ENCODE peak calls at places on chromosomes 4 and X, in five cellular contexts. One of them, this sample, is unnamed.

GRCh38 chr4:124111922-124112321 is 600.6 kb downstream of the ANKRD50 start:
- DNase-seq in right lobe of liver: no peak
- DNase-seq in HFF-Myc: peak; percentile 71
- DNase-seq in gastrocnemius medialis: no peak
- DNase-seq in astrocyte of the spinal cord: peak; percentile 89
- DNase-seq in this sample: no peak

GRCh38 chr4:123345132-123345923 is 51.3 kb upstream of the SPRY1 start:
- DNase-seq in gastrocnemius medialis: no peak
- DNase-seq in astrocyte of the spinal cord: no peak
- DNase-seq in HFF-Myc: no peak
- DNase-seq in right lobe of liver: no peak
- DNase-seq in this sample: no peak

GRCh38 chrX:103275947-103276567 is 493 bp downstream of the TCEAL5 start:
- DNase-seq in gastrocnemius medialis: no peak
- DNase-seq in astrocyte of the spinal cord: no peak
- DNase-seq in HFF-Myc: no peak
- DNase-seq in right lobe of liver: no peak
- DNase-seq in this sample: no peak

GRCh38 chr4:124684301-124684700 is 28.2 kb downstream of the ANKRD50 start:
- DNase-seq in gastrocnemius medialis: no peak
- DNase-seq in right lobe of liver: no peak
- DNase-seq in HFF-Myc: no peak
- DNase-seq in astrocyte of the spinal cord: no peak
- DNase-seq in this sample: no peak

GRCh38 chr4:38177035-38177791 is 217.0 kb downstream of the PTTG2 start:
- DNase-seq in astrocyte of the spinal cord: peak; percentile 67
- DNase-seq in gastrocnemius medialis: peak; percentile 19
- DNase-seq in right lobe of liver: peak; percentile 43
- DNase-seq in HFF-Myc: no peak
- DNase-seq in this sample: peak; percentile 75

GRCh38 chrX:118353081-118353850 is 7.4 kb downstream of the WDR44 start:
- DNase-seq in HFF-Myc: no peak
- DNase-seq in gastrocnemius medialis: no peak
- DNase-seq in right lobe of liver: no peak
- DNase-seq in astrocyte of the spinal cord: no peak
- DNase-seq in this sample: no peak

GRCh38 chr4:112752061-112752460 is 115.1 kb downstream of the LARP7 start:
- DNase-seq in gastrocnemius medialis: no peak
- DNase-seq in right lobe of liver: no peak
- DNase-seq in astrocyte of the spinal cord: no peak
- DNase-seq in HFF-Myc: no peak
- DNase-seq in this sample: no peak

GRCh38 chr4:186606593-186606992 is 51.2 kb upstream of the MTNR1A start:
- DNase-seq in HFF-Myc: no peak
- DNase-seq in right lobe of liver: no peak
- DNase-seq in astrocyte of the spinal cord: peak; percentile 27
- DNase-seq in gastrocnemius medialis: no peak
- DNase-seq in this sample: no peak

GRCh38 chrX:56572975-56573374 is 9.5 kb downstream of the UBQLN2 start:
- DNase-seq in astrocyte of the spinal cord: no peak
- DNase-seq in right lobe of liver: no peak
- DNase-seq in HFF-Myc: no peak
- DNase-seq in gastrocnemius medialis: no peak
- DNase-seq in this sample: no peak

GRCh38 chr4:105122334-105122733 is 24.3 kb upstream of the TET2 start:
- DNase-seq in HFF-Myc: no peak
- DNase-seq in gastrocnemius medialis: no peak
- DNase-seq in right lobe of liver: no peak
- DNase-seq in astrocyte of the spinal cord: no peak
- DNase-seq in this sample: no peak

GRCh38 chrX:133444196-133444595 is 28.9 kb upstream of the GPC4 start:
- DNase-seq in gastrocnemius medialis: no peak
- DNase-seq in HFF-Myc: no peak
- DNase-seq in astrocyte of the spinal cord: peak; percentile 8
- DNase-seq in right lobe of liver: no peak
- DNase-seq in this sample: no peak

GRCh38 chrX:8579602-8580001 is 115.0 kb downstream of the VCX3B start:
- DNase-seq in astrocyte of the spinal cord: no peak
- DNase-seq in right lobe of liver: no peak
- DNase-seq in HFF-Myc: no peak
- DNase-seq in gastrocnemius medialis: no peak
- DNase-seq in this sample: no peak

GRCh38 chrX:141175786-141176185 is 1.1 kb downstream of the LDOC1 start:
- DNase-seq in right lobe of liver: no peak
- DNase-seq in HFF-Myc: no peak
- DNase-seq in gastrocnemius medialis: no peak
- DNase-seq in astrocyte of the spinal cord: no peak
- DNase-seq in this sample: no peak

GRCh38 chrX:119622356-119623232 is 16.4 kb upstream of the NKRF start:
- DNase-seq in right lobe of liver: no peak
- DNase-seq in astrocyte of the spinal cord: peak; percentile 85
- DNase-seq in gastrocnemius medialis: no peak
- DNase-seq in HFF-Myc: no peak
- DNase-seq in this sample: no peak

GRCh38 chr4:79248610-79249009 is 77.3 kb downstream of the NAA11 start:
- DNase-seq in gastrocnemius medialis: no peak
- DNase-seq in astrocyte of the spinal cord: no peak
- DNase-seq in HFF-Myc: no peak
- DNase-seq in right lobe of liver: no peak
- DNase-seq in this sample: no peak

GRCh38 chrX:105013719-105014118 is 206.8 kb downstream of the TEX13A start:
- DNase-seq in gastrocnemius medialis: no peak
- DNase-seq in astrocyte of the spinal cord: no peak
- DNase-seq in right lobe of liver: no peak
- DNase-seq in HFF-Myc: no peak
- DNase-seq in this sample: no peak

GRCh38 chrX:20585782-20586181 is 319.1 kb upstream of the RPS6KA3 start:
- DNase-seq in gastrocnemius medialis: no peak
- DNase-seq in right lobe of liver: no peak
- DNase-seq in HFF-Myc: no peak
- DNase-seq in astrocyte of the spinal cord: no peak
- DNase-seq in this sample: no peak

GRCh38 chrX:70664726-70665125 is 220.1 kb downstream of the DLG3 start:
- DNase-seq in HFF-Myc: no peak
- DNase-seq in astrocyte of the spinal cord: peak; percentile 36
- DNase-seq in right lobe of liver: no peak
- DNase-seq in gastrocnemius medialis: no peak
- DNase-seq in this sample: no peak

GRCh38 chrX:37998586-37999267 is 7.6 kb upstream of the SYTL5 start:
- DNase-seq in gastrocnemius medialis: no peak
- DNase-seq in HFF-Myc: no peak
- DNase-seq in right lobe of liver: no peak
- DNase-seq in astrocyte of the spinal cord: peak; percentile 58
- DNase-seq in this sample: no peak

GRCh38 chrX:15946783-15947550 is 92.4 kb upstream of the AP1S2 start:
- DNase-seq in gastrocnemius medialis: no peak
- DNase-seq in astrocyte of the spinal cord: peak; percentile 84
- DNase-seq in right lobe of liver: no peak
- DNase-seq in HFF-Myc: peak; percentile 54
- DNase-seq in this sample: no peak

GRCh38 chr4:147943159-147943638 is 211.3 kb downstream of the ARHGAP10 start:
- DNase-seq in right lobe of liver: no peak
- DNase-seq in gastrocnemius medialis: no peak
- DNase-seq in HFF-Myc: no peak
- DNase-seq in astrocyte of the spinal cord: no peak
- DNase-seq in this sample: no peak

GRCh38 chrX:8125566-8125965 is 45.5 kb downstream of the VCX2 start:
- DNase-seq in right lobe of liver: no peak
- DNase-seq in HFF-Myc: no peak
- DNase-seq in gastrocnemius medialis: no peak
- DNase-seq in astrocyte of the spinal cord: no peak
- DNase-seq in this sample: no peak

GRCh38 chr4:54526560-54526959 is 131.2 kb upstream of the KIT start:
- DNase-seq in gastrocnemius medialis: no peak
- DNase-seq in astrocyte of the spinal cord: no peak
- DNase-seq in HFF-Myc: no peak
- DNase-seq in right lobe of liver: no peak
- DNase-seq in this sample: no peak

GRCh38 chr4:124265701-124266100 is 446.8 kb downstream of the ANKRD50 start:
- DNase-seq in right lobe of liver: no peak
- DNase-seq in astrocyte of the spinal cord: peak; percentile 61
- DNase-seq in gastrocnemius medialis: no peak
- DNase-seq in HFF-Myc: no peak
- DNase-seq in this sample: no peak

GRCh38 chr4:70996014-70996353 is 2.5 kb downstream of the DCK start:
- DNase-seq in astrocyte of the spinal cord: no peak
- DNase-seq in right lobe of liver: no peak
- DNase-seq in gastrocnemius medialis: no peak
- DNase-seq in HFF-Myc: no peak
- DNase-seq in this sample: no peak

GRCh38 chrX:12309733-12310054 is 171.4 kb downstream of the FRMPD4 start:
- DNase-seq in HFF-Myc: no peak
- DNase-seq in gastrocnemius medialis: no peak
- DNase-seq in astrocyte of the spinal cord: no peak
- DNase-seq in right lobe of liver: no peak
- DNase-seq in this sample: no peak

GRCh38 chr4:54882616-54883015 is 224.9 kb downstream of the KIT start:
- DNase-seq in gastrocnemius medialis: no peak
- DNase-seq in astrocyte of the spinal cord: peak; percentile 35
- DNase-seq in HFF-Myc: no peak
- DNase-seq in right lobe of liver: no peak
- DNase-seq in this sample: no peak

GRCh38 chr4:67539830-67540229 is 5.5 kb downstream of the CENPC start:
- DNase-seq in astrocyte of the spinal cord: no peak
- DNase-seq in gastrocnemius medialis: no peak
- DNase-seq in HFF-Myc: no peak
- DNase-seq in right lobe of liver: no peak
- DNase-seq in this sample: no peak

GRCh38 chrX:45172890-45173289 is 27.8 kb downstream of the DIPK2B start:
- DNase-seq in gastrocnemius medialis: no peak
- DNase-seq in astrocyte of the spinal cord: peak; percentile 20
- DNase-seq in right lobe of liver: no peak
- DNase-seq in HFF-Myc: no peak
- DNase-seq in this sample: no peak

GRCh38 chr4:174437756-174438155 is 84.5 kb downstream of the HPGD start:
- DNase-seq in astrocyte of the spinal cord: no peak
- DNase-seq in HFF-Myc: no peak
- DNase-seq in gastrocnemius medialis: no peak
- DNase-seq in right lobe of liver: no peak
- DNase-seq in this sample: no peak

GRCh38 chrX:68570598-68570997 is 71.7 kb downstream of the YIPF6 start:
- DNase-seq in right lobe of liver: no peak
- DNase-seq in gastrocnemius medialis: no peak
- DNase-seq in astrocyte of the spinal cord: no peak
- DNase-seq in HFF-Myc: no peak
- DNase-seq in this sample: no peak

GRCh38 chr4:88526221-88526815 is 2.7 kb upstream of the PYURF start:
- DNase-seq in astrocyte of the spinal cord: no peak
- DNase-seq in gastrocnemius medialis: no peak
- DNase-seq in HFF-Myc: no peak
- DNase-seq in right lobe of liver: no peak
- DNase-seq in this sample: no peak

GRCh38 chr4:122772311-122772710 is 39.8 kb downstream of the BBS12 start:
- DNase-seq in HFF-Myc: no peak
- DNase-seq in right lobe of liver: no peak
- DNase-seq in gastrocnemius medialis: no peak
- DNase-seq in astrocyte of the spinal cord: no peak
- DNase-seq in this sample: no peak

GRCh38 chr4:161522031-161522430 is 641.8 kb downstream of the FSTL5 start:
- DNase-seq in HFF-Myc: no peak
- DNase-seq in right lobe of liver: no peak
- DNase-seq in gastrocnemius medialis: no peak
- DNase-seq in astrocyte of the spinal cord: no peak
- DNase-seq in this sample: no peak

GRCh38 chr4:65670331-65671031 is at the start of gene EPHA5:
- DNase-seq in gastrocnemius medialis: peak; percentile 8
- DNase-seq in right lobe of liver: peak; percentile 28
- DNase-seq in astrocyte of the spinal cord: peak; percentile 96
- DNase-seq in HFF-Myc: no peak
- DNase-seq in this sample: peak; percentile 69

GRCh38 chr4:3473251-3473942 is 10.3 kb downstream of the DOK7 start:
- DNase-seq in gastrocnemius medialis: no peak
- DNase-seq in astrocyte of the spinal cord: no peak
- DNase-seq in HFF-Myc: no peak
- DNase-seq in right lobe of liver: peak; percentile 15
- DNase-seq in this sample: no peak

GRCh38 chrX:108186811-108187210 is 95.2 kb downstream of the ATG4A start:
- DNase-seq in right lobe of liver: no peak
- DNase-seq in astrocyte of the spinal cord: peak; percentile 89
- DNase-seq in gastrocnemius medialis: no peak
- DNase-seq in HFF-Myc: peak; percentile 56
- DNase-seq in this sample: no peak

GRCh38 chr4:153153339-153153851 is 50.8 kb upstream of the TRIM2 start:
- DNase-seq in HFF-Myc: no peak
- DNase-seq in astrocyte of the spinal cord: peak; percentile 29
- DNase-seq in gastrocnemius medialis: no peak
- DNase-seq in right lobe of liver: peak; percentile 45
- DNase-seq in this sample: no peak

GRCh38 chr4:61619528-61619927 is 419.4 kb downstream of the ADGRL3 start:
- DNase-seq in HFF-Myc: no peak
- DNase-seq in gastrocnemius medialis: no peak
- DNase-seq in astrocyte of the spinal cord: peak; percentile 1
- DNase-seq in right lobe of liver: no peak
- DNase-seq in this sample: no peak
- TF ChIP-seq CTCF in HFF-Myc: no peak
- TF ChIP-seq CTCF in gastrocnemius medialis: no peak
- TF ChIP-seq CTCF in astrocyte of the spinal cord: peak; percentile 35
- TF ChIP-seq CTCF in right lobe of liver: no peak
- TF ChIP-seq CTCF in this sample: no peak

GRCh38 chrX:128518508-128518907 is 466.3 kb upstream of the ACTRT1 start:
- DNase-seq in HFF-Myc: no peak
- DNase-seq in astrocyte of the spinal cord: peak; percentile 5
- DNase-seq in right lobe of liver: no peak
- DNase-seq in gastrocnemius medialis: no peak
- DNase-seq in this sample: no peak
- TF ChIP-seq CTCF in HFF-Myc: no peak
- TF ChIP-seq CTCF in astrocyte of the spinal cord: peak; percentile 23
- TF ChIP-seq CTCF in right lobe of liver: peak; percentile 38
- TF ChIP-seq CTCF in gastrocnemius medialis: no peak
- TF ChIP-seq CTCF in this sample: no peak

DNA sequence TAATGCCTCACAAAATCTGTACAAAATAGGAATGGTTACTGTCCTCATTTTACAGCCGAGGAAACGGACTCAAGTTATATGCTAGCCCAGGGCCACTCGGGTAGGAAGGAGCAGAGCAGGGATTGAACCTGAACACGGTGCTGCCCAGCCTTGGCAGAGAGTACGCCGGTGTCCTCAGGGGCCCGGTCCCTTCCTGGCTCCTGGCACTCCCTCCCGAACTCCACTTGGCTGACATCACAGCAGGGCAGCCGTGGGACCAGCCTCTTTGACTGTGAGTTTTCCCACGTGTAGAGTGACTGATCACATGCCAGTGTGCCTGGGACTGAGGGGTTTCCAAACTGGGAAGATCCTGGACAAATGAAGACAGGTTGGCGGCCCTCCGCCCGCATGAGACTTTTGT is 23.7 kb downstream of the MAN2B2 start:
- DNase-seq in astrocyte of the spinal cord: no peak
- DNase-seq in right lobe of liver: no peak
- DNase-seq in HFF-Myc: no peak
- DNase-seq in gastrocnemius medialis: no peak
- DNase-seq in this sample: no peak
- TF ChIP-seq CTCF in astrocyte of the spinal cord: no peak
- TF ChIP-seq CTCF in right lobe of liver: no peak
- TF ChIP-seq CTCF in HFF-Myc: no peak
- TF ChIP-seq CTCF in gastrocnemius medialis: no peak
- TF ChIP-seq CTCF in this sample: no peak

GRCh38 chrX:30593435-30594200 is 16.1 kb upstream of the TASL start:
- DNase-seq in gastrocnemius medialis: no peak
- DNase-seq in astrocyte of the spinal cord: no peak
- DNase-seq in right lobe of liver: peak; percentile 29
- DNase-seq in HFF-Myc: no peak
- DNase-seq in this sample: no peak
- TF ChIP-seq CTCF in gastrocnemius medialis: no peak
- TF ChIP-seq CTCF in astrocyte of the spinal cord: no peak
- TF ChIP-seq CTCF in right lobe of liver: peak; percentile 7
- TF ChIP-seq CTCF in HFF-Myc: no peak
- TF ChIP-seq CTCF in this sample: no peak

This sample was measured in right atrium auricular region.